ENCODE peak calls at places on chromosomes 6 and 20, in six cellular contexts. O is T-helper 1 cell, L is sigmoid colon, X is NCI-H1694, C is HFF-Myc, K is mucosa of descending colon. E is an unnamed sample.

GRCh38 chr6:138970856-138971425 is 17.1 kb downstream of the REPS1 start:
- DNase-seq in O (no peak), L (no peak), X (no peak), C (peak; percentile 39), K (no peak), E (peak; percentile 53)

GRCh38 chr6:83978324-83978734 is 55.2 kb upstream of the MRAP2 start:
- DNase-seq in O (no peak), L (no peak), X (no peak), C (no peak), K (no peak), E (no peak)

GRCh38 chr6:168355716-168356522 is 36.3 kb upstream of the DACT2 start:
- DNase-seq in O (no peak), L (peak; percentile 74), X (no peak), C (no peak), K (peak; percentile 81), E (peak; percentile 4)

GRCh38 chr6:123589317-123589716 is 47.4 kb downstream of the TRDN start:
- DNase-seq in O (no peak), L (no peak), X (no peak), C (no peak), K (no peak), E (no peak)

GRCh38 chr20:58362117-58362516 is 26.9 kb upstream of the VAPB start:
- DNase-seq in O (no peak), L (no peak), X (no peak), C (no peak), K (no peak), E (no peak)

GRCh38 chr6:110511401-110511800 is 35.0 kb upstream of the SLC22A16 start:
- DNase-seq in O (no peak), L (no peak), X (no peak), C (no peak), K (no peak), E (no peak)

GRCh38 chr6:1834641-1835516 is 225.2 kb downstream of the FOXC1 start:
- DNase-seq in O (no peak), L (no peak), X (no peak), C (no peak), K (no peak), E (no peak)

GRCh38 chr6:168122521-168122920 is 43.5 kb upstream of the FRMD1 start:
- DNase-seq in O (no peak), L (peak; percentile 27), X (no peak), C (no peak), K (no peak), E (no peak)

E was measured in foreskin melanocyte.